ENCODE peak calls at places on chromosomes 11 and 22, in eight cellular contexts. G, L, Y, H, P, A, E and J are unnamed samples.

GRCh38 chr11:61956191-61957027 is 6.3 kb downstream of the BEST1 start:
- DNase-seq in G (no peak), L (no peak), Y (no peak), H (no peak), P (no peak), A (no peak), E (no peak), J (no peak)

GRCh38 chr11:102144357-102145342 is 34.4 kb downstream of the YAP1 start:
- DNase-seq in G (no peak), L (peak), Y (no peak), H (peak), P (no peak), A (no peak), E (no peak), J (no peak)

GRCh38 chr22:30889996-30890480 is 78.5 kb downstream of the MORC2 start:
- DNase-seq in G (no peak), L (no peak), Y (no peak), H (no peak), P (no peak), A (no peak), E (no peak), J (peak)

GRCh38 chr11:67652965-67653845 is 2.7 kb upstream of the ACY3 start:
- DNase-seq in G (no peak), L (no peak), Y (no peak), H (no peak), P (no peak), A (peak), E (no peak), J (no peak)

GRCh38 chr22:49954354-49954753 is 6.2 kb upstream of the PIM3 start:
- DNase-seq in G (no peak), L (no peak), Y (no peak), H (no peak), P (no peak), A (peak), E (no peak), J (no peak)

GRCh38 chr22:45577746-45578523 is 75.3 kb downstream of the FBLN1 start:
- DNase-seq in G (peak), L (no peak), Y (peak), H (peak), P (peak), A (peak), E (peak), J (peak)

GRCh38 chr11:36258730-36259360 is 30.4 kb downstream of the COMMD9 start:
- DNase-seq in G (peak), L (peak), Y (peak), H (peak), P (peak), A (no peak), E (peak), J (peak)

GRCh38 chr11:8610532-8611116 is 16.6 kb upstream of the STK33 start:
- DNase-seq in G (no peak), L (no peak), Y (no peak), H (no peak), P (peak), A (no peak), E (no peak), J (no peak)

GRCh38 chr11:15793032-15793996 is 563.0 kb downstream of the SOX6 start:
- DNase-seq in G (no peak), L (peak), Y (no peak), H (no peak), P (no peak), A (no peak), E (no peak), J (no peak)